ENCODE peak calls at places on chromosomes 13 and 19, in eight cellular contexts. K is activated naive CD4-positive, alpha-beta T cell; R is hippocampal formation; O is hypothalamus; N is activated T-cell treated with anti-CD3 and anti-CD28 coated beads, Interleukin-2, amount 50 U/mL, for 72 hours; G is NCI-H774; J is T-helper 2 cell; P is NCI-H524. W is an unnamed sample.

GRCh38 chr13:99984463-99985242 is 3.1 kb downstream of the ZIC2 start:
- DNase-seq in J (peak), R (no peak), K (no peak), O (no peak), N (no peak), P (peak), G (no peak), W (peak)

GRCh38 chr13:34174671-34175145 is 356.8 kb downstream of the RFC3 start:
- DNase-seq in N (no peak), J (no peak), K (no peak), G (no peak), R (no peak), O (no peak), P (no peak), W (no peak)

GRCh38 chr19:14059093-14059480 is 2.8 kb downstream of the PALM3 start:
- DNase-seq in N (peak), K (peak), G (no peak), O (no peak), R (no peak), J (peak), P (no peak), W (peak)

GRCh38 chr19:50329146-50329925 is at the start of gene KCNC3:
- DNase-seq in K (peak), P (peak), N (peak), G (peak), R (peak), J (peak), O (peak), W (peak)

GRCh38 chr13:95304446-95304845 is 3.2 kb upstream of the ABCC4 start:
- DNase-seq in O (no peak), K (no peak), G (no peak), R (no peak), N (no peak), J (no peak), P (no peak), W (no peak)

GRCh38 chr19:52370341-52370710 is 603 bp downstream of the ZNF880 start:
- DNase-seq in N (no peak), P (no peak), O (no peak), R (no peak), G (no peak), J (no peak), K (no peak), W (no peak)

GRCh38 chr19:3270908-3271307 is 46.4 kb downstream of the CELF5 start:
- DNase-seq in R (peak), O (no peak), J (peak), G (peak), K (no peak), N (peak), P (peak), W (peak)

GRCh38 chr13:112735791-112736190 is 46.0 kb downstream of the ATP11A start:
- DNase-seq in G (no peak), R (no peak), J (no peak), K (no peak), O (no peak), P (no peak), N (no peak), W (no peak)

GRCh38 chr19:13920940-13921744 is 15.1 kb downstream of the CC2D1A start:
- DNase-seq in K (no peak), P (peak), G (no peak), R (no peak), O (no peak), N (peak), J (peak), W (peak)